ENCODE peak calls at places on chromosomes 4 and X, in five cellular contexts. M, D, F, U and Z are unnamed samples.

GRCh38 chr4:40140206-40140605 is 56.6 kb upstream of the RHOH start:
- DNase-seq in M (no peak), D (no peak), F (no peak), U (peak), Z (no peak)

GRCh38 chr4:156976147-156976546 is 4.5 kb upstream of the PDGFC start:
- DNase-seq in M (no peak), D (no peak), F (no peak), U (peak), Z (peak)

GRCh38 chr4:139809207-139810157 is 143.9 kb downstream of the MGST2 start:
- DNase-seq in M (no peak), D (no peak), F (no peak), U (no peak), Z (no peak)

GRCh38 chrX:9539611-9540387 is 74.9 kb downstream of the TBL1X start:
- DNase-seq in M (no peak), D (no peak), F (no peak), U (no peak), Z (no peak)

GRCh38 chr4:41611881-41612871 is 74.2 kb downstream of the LIMCH1 start:
- DNase-seq in M (peak), D (no peak), F (peak), U (peak), Z (peak)

GRCh38 chrX:52280812-52281211 is 88.0 kb upstream of the XAGE2 start:
- DNase-seq in M (no peak), D (no peak), F (no peak), U (no peak), Z (no peak)

GRCh38 chr4:95267081-95267480 is 281.7 kb downstream of the UNC5C start:
- DNase-seq in M (no peak), D (no peak), F (no peak), U (peak), Z (no peak)

GRCh38 chrX:9948406-9948805 is 18.8 kb upstream of the CLDN34 start:
- DNase-seq in M (no peak), D (no peak), F (no peak), U (no peak), Z (no peak)

GRCh38 chrX:107871136-107871535 is 45.5 kb downstream of the MID2 start:
- DNase-seq in M (no peak), D (no peak), F (no peak), U (no peak), Z (no peak)

GRCh38 chr4:692771-693554 is 4.0 kb upstream of the SLC49A3 start:
- DNase-seq in M (no peak), D (no peak), F (peak), U (no peak), Z (peak)

GRCh38 chr4:149164282-149164681 is 651.4 kb downstream of the IQCM start:
- DNase-seq in M (peak), D (peak), F (peak), U (peak), Z (no peak)

GRCh38 chrX:69615323-69615722 is 590 bp upstream of the EDA start:
- DNase-seq in M (no peak), D (no peak), F (peak), U (no peak), Z (no peak)

GRCh38 chrX:73400136-73400748 is 46.6 kb upstream of the CDX4 start:
- DNase-seq in M (no peak), D (no peak), F (no peak), U (no peak), Z (no peak)

GRCh38 chr4:100581337-100581736 is 63.5 kb upstream of the EMCN start:
- DNase-seq in M (no peak), D (no peak), F (no peak), U (no peak), Z (peak)

GRCh38 chr4:38867478-38868054 is at the start of gene FAM114A1:
- DNase-seq in M (peak), D (no peak), F (peak), U (peak), Z (peak)

GRCh38 chrX:150361070-150361776 is 1.9 kb upstream of the MAMLD1 start:
- DNase-seq in M (no peak), D (no peak), F (peak), U (peak), Z (no peak)

GRCh38 chr4:40525811-40526598 is 103.7 kb downstream of the RBM47 start:
- DNase-seq in M (no peak), D (peak), F (peak), U (peak), Z (peak)

GRCh38 chr4:15920723-15921591 is 17.6 kb downstream of the FGFBP1 start:
- DNase-seq in M (no peak), D (no peak), F (no peak), U (peak), Z (peak)

GRCh38 chr4:147753047-147753446 is 21.2 kb downstream of the ARHGAP10 start:
- DNase-seq in M (no peak), D (no peak), F (no peak), U (peak), Z (peak)

GRCh38 chr4:169492436-169493163 is 119.8 kb downstream of the NEK1 start:
- DNase-seq in M (peak), D (peak), F (peak), U (peak), Z (peak)

GRCh38 chr4:42150653-42151567 is 1.5 kb downstream of the BEND4 start:
- DNase-seq in M (peak), D (no peak), F (peak), U (peak), Z (no peak)

GRCh38 chr4:151227731-151228130 is 49.2 kb upstream of the PRSS48 start:
- DNase-seq in M (no peak), D (no peak), F (no peak), U (peak), Z (peak)

GRCh38 chr4:122652379-122652778 is 31.5 kb upstream of the IL21 start:
- DNase-seq in M (no peak), D (no peak), F (no peak), U (peak), Z (peak)

GRCh38 chr4:78776031-78776728 is at the start of gene BMP2K:
- DNase-seq in M (peak), D (peak), F (peak), U (peak), Z (peak)

GRCh38 chrX:144219035-144219434 is 335.2 kb downstream of the UBE2NL start:
- DNase-seq in M (no peak), D (peak), F (peak), U (no peak), Z (no peak)

GRCh38 chr4:61995717-61996337 is 795.7 kb downstream of the ADGRL3 start:
- DNase-seq in M (no peak), D (no peak), F (no peak), U (no peak), Z (no peak)

GRCh38 chrX:17519349-17519748 is 144.3 kb downstream of the NHS start:
- DNase-seq in M (no peak), D (no peak), F (no peak), U (no peak), Z (no peak)

GRCh38 chr4:152972821-152973613 is 36.9 kb downstream of the FHDC1 start:
- DNase-seq in M (no peak), D (no peak), F (peak), U (peak), Z (peak)

GRCh38 chr4:32775049-32775448 is 2054.9 kb downstream of the PCDH7 start:
- DNase-seq in M (peak), D (no peak), F (peak), U (peak), Z (peak)

GRCh38 chr4:109611045-109611616 is 51.1 kb downstream of the MCUB start:
- DNase-seq in M (no peak), D (no peak), F (no peak), U (peak), Z (peak)

GRCh38 chrX:6738518-6739470 is 203.9 kb upstream of the VCX3A start:
- DNase-seq in M (no peak), D (no peak), F (no peak), U (no peak), Z (no peak)

GRCh38 chr4:850323-850945 is 24.5 kb upstream of the CPLX1 start:
- DNase-seq in M (no peak), D (no peak), F (no peak), U (no peak), Z (no peak)

GRCh38 chr4:2811830-2812599 is 19.1 kb downstream of the SH3BP2 start:
- DNase-seq in M (no peak), D (no peak), F (peak), U (peak), Z (peak)

GRCh38 chr4:180059216-180059881 is 2183.9 kb upstream of the TENM3 start:
- DNase-seq in M (peak), D (no peak), F (peak), U (peak), Z (peak)

GRCh38 chr4:84878541-84878940 is 87.9 kb downstream of the WDFY3 start:
- DNase-seq in M (no peak), D (no peak), F (no peak), U (peak), Z (peak)
- H2BK120ac ChIP-seq in M (no peak), D (no peak), F (no peak), U (no peak), Z (no peak)

GRCh38 chr4:71486550-71487323 is 147.9 kb downstream of the SLC4A4 start:
- DNase-seq in M (no peak), D (no peak), F (no peak), U (no peak), Z (no peak)
- H2AFZ ChIP-seq in M (peak), D (peak), F (no peak), U (no peak), Z (no peak)

GRCh38 chr4:146342600-146343192 is 128.4 kb downstream of the REELD1 start:
- DNase-seq in M (no peak), D (no peak), F (no peak), U (peak), Z (peak)
- H2BK12ac ChIP-seq in M (no peak), D (no peak), F (no peak), U (no peak), Z (no peak)

GRCh38 chr4:8710946-8711345 is 118.4 kb downstream of the CPZ start:
- DNase-seq in M (no peak), D (no peak), F (no peak), U (no peak), Z (no peak)

GRCh38 chr4:8709729-8710360 is 117.3 kb downstream of the CPZ start:
- DNase-seq in M (no peak), D (no peak), F (peak), U (no peak), Z (no peak)

GRCh38 chr4:8708401-8709021 is 115.9 kb downstream of the CPZ start:
- DNase-seq in M (no peak), D (no peak), F (no peak), U (no peak), Z (no peak)

GRCh38 chr4:8709050-8709728 is 116.6 kb downstream of the CPZ start:
- DNase-seq in M (no peak), D (no peak), F (peak), U (no peak), Z (no peak)

GRCh38 chr4:8710416-8710815 is 117.9 kb downstream of the CPZ start:
- DNase-seq in M (no peak), D (no peak), F (no peak), U (no peak), Z (no peak)
- H2BK120ac ChIP-seq in M (no peak), D (no peak), F (no peak), U (no peak), Z (no peak)